ENCODE peak calls at places on chromosomes 12 and 14, in six cellular contexts. A is lung; C is astrocyte; F is GM12878; P is upper lobe of left lung; H is CD8-positive, alpha-beta T cell. Z is an unnamed sample.

GRCh38 chr12:55822228-55822627 is 4.4 kb downstream of the ORMDL2 start:
- DNase-seq in A (no peak), C (no peak), F (no peak), P (no peak), H (no peak), Z (no peak)

GRCh38 chr12:108129017-108129812 is at the start of gene WSCD2:
- DNase-seq in A (no peak), C (no peak), F (no peak), P (no peak), H (no peak), Z (no peak)

GRCh38 chr14:76929927-76930326 is 98.6 kb downstream of the IRF2BPL start:
- DNase-seq in A (no peak), C (no peak), F (no peak), P (no peak), H (peak), Z (no peak)

GRCh38 chr14:75454963-75455546 is 27.2 kb downstream of the JDP2 start:
- DNase-seq in A (peak), C (peak), F (no peak), P (peak), H (no peak), Z (no peak)

GRCh38 chr14:59337151-59337611 is 128.0 kb downstream of the GPR135 start:
- DNase-seq in A (peak), C (peak), F (no peak), P (peak), H (no peak), Z (no peak)

GRCh38 chr14:89618309-89618708 is 201.3 kb upstream of the FOXN3 start:
- DNase-seq in A (no peak), C (no peak), F (no peak), P (no peak), H (no peak), Z (no peak)

GRCh38 chr14:105448706-105449111 is 25.9 kb upstream of the CRIP2 start:
- DNase-seq in A (peak), C (peak), F (no peak), P (peak), H (peak), Z (peak)

GRCh38 chr14:68941820-68942219 is 37.3 kb downstream of the ACTN1 start:
- DNase-seq in A (no peak), C (peak), F (no peak), P (no peak), H (no peak), Z (peak)

GRCh38 chr12:113088971-113089756 is 32.6 kb downstream of the DTX1 start:
- DNase-seq in A (no peak), C (no peak), F (peak), P (no peak), H (no peak), Z (no peak)

GRCh38 chr12:5748027-5748426 is 197.0 kb downstream of the ANO2 start:
- DNase-seq in A (no peak), C (no peak), F (no peak), P (no peak), H (no peak), Z (no peak)

GRCh38 chr12:12095016-12095415 is 24.3 kb downstream of the BCL2L14 start:
- DNase-seq in A (no peak), C (peak), F (no peak), P (no peak), H (no peak), Z (no peak)

GRCh38 chr12:114213055-114213561 is 192.8 kb downstream of the TBX5 start:
- DNase-seq in A (no peak), C (no peak), F (no peak), P (no peak), H (no peak), Z (no peak)

GRCh38 chr14:74614508-74615495 is 2.8 kb upstream of the LTBP2 start:
- DNase-seq in A (no peak), C (peak), F (peak), P (no peak), H (no peak), Z (no peak)

GRCh38 chr14:50225067-50225973 is 6.1 kb downstream of the SOS2 start:
- DNase-seq in A (no peak), C (peak), F (no peak), P (no peak), H (no peak), Z (peak)

GRCh38 chr12:19941096-19941495 is 427.2 kb upstream of the PDE3A start:
- DNase-seq in A (no peak), C (no peak), F (no peak), P (no peak), H (no peak), Z (no peak)

GRCh38 chr12:88908345-88908744 is 328.1 kb upstream of the KITLG start:
- DNase-seq in A (no peak), C (no peak), F (no peak), P (no peak), H (no peak), Z (no peak)

GRCh38 chr14:54420478-54421116 is 20.6 kb downstream of the CNIH1 start:
- DNase-seq in A (no peak), C (peak), F (no peak), P (no peak), H (no peak), Z (no peak)

GRCh38 chr12:2242206-2242605 is 189.4 kb downstream of the CACNA1C start:
- DNase-seq in A (no peak), C (no peak), F (no peak), P (no peak), H (no peak), Z (no peak)

GRCh38 chr12:34210183-34210582 is 187.9 kb downstream of the ALG10 start:
- DNase-seq in A (no peak), C (no peak), F (no peak), P (no peak), H (no peak), Z (no peak)

GRCh38 chr14:65287264-65288131 is 125.0 kb upstream of the FUT8 start:
- DNase-seq in A (no peak), C (no peak), F (no peak), P (no peak), H (no peak), Z (no peak)

GRCh38 chr12:24695657-24696329 is 253.1 kb downstream of the BCAT1 start:
- DNase-seq in A (no peak), C (peak), F (no peak), P (no peak), H (no peak), Z (no peak)

GRCh38 chr14:27995688-27996087 is 770.9 kb upstream of the FOXG1 start:
- DNase-seq in A (no peak), C (no peak), F (no peak), P (peak), H (no peak), Z (no peak)

GRCh38 chr12:78914859-78915331 is 50.3 kb downstream of the SYT1 start:
- DNase-seq in A (no peak), C (no peak), F (no peak), P (no peak), H (no peak), Z (no peak)

GRCh38 chr12:51837286-51837685 is 11.2 kb downstream of the FIGNL2 start:
- DNase-seq in A (no peak), C (no peak), F (no peak), P (no peak), H (no peak), Z (no peak)

GRCh38 chr14:75418779-75419768 is 8.7 kb upstream of the JDP2 start:
- DNase-seq in A (no peak), C (no peak), F (peak), P (peak), H (no peak), Z (no peak)

GRCh38 chr12:114013601-114014345 is 47.6 kb upstream of the RBM19 start:
- DNase-seq in A (no peak), C (no peak), F (no peak), P (no peak), H (no peak), Z (peak)

GRCh38 chr14:57486767-57487379 is 6.8 kb downstream of the CCDC198 start:
- DNase-seq in A (no peak), C (peak), F (no peak), P (no peak), H (no peak), Z (peak)

GRCh38 chr14:73245401-73246325 is 8.4 kb downstream of the PAPLN start:
- DNase-seq in A (peak), C (no peak), F (no peak), P (peak), H (no peak), Z (no peak)

GRCh38 chr12:3003593-3003992 is 44.4 kb downstream of the TEAD4 start:
- DNase-seq in A (no peak), C (no peak), F (no peak), P (no peak), H (no peak), Z (no peak)

GRCh38 chr12:90574676-90575075 is 380.3 kb downstream of the CCER1 start:
- DNase-seq in A (no peak), C (no peak), F (no peak), P (no peak), H (no peak), Z (no peak)

GRCh38 chr12:46916796-46917419 is 91.1 kb upstream of the SLC38A4 start:
- DNase-seq in A (no peak), C (peak), F (no peak), P (no peak), H (no peak), Z (no peak)

GRCh38 chr12:82968644-82969339 is 282.1 kb downstream of the TMTC2 start:
- DNase-seq in A (no peak), C (no peak), F (no peak), P (no peak), H (no peak), Z (no peak)

GRCh38 chr14:106442857-106443256 is 916.5 kb downstream of the TMEM121 start:
- DNase-seq in A (no peak), C (no peak), F (no peak), P (no peak), H (peak), Z (no peak)

GRCh38 chr12:3998968-3999792 is 126.0 kb upstream of the PARP11 start:
- DNase-seq in A (peak), C (no peak), F (no peak), P (peak), H (no peak), Z (no peak)

GRCh38 chr12:93219947-93220346 is 157.8 kb upstream of the NUDT4 start:
- DNase-seq in A (no peak), C (no peak), F (no peak), P (no peak), H (no peak), Z (no peak)
- H3K27ac ChIP-seq in A (peak), C (no peak), F (no peak), P (no peak), H (no peak), Z (no peak)

GRCh38 chr12:50111693-50112455 is at the start of gene COX14:
- DNase-seq in A (peak), C (peak), F (peak), P (peak), H (peak), Z (peak)
- H3K4me3 ChIP-seq in A (peak), C (peak), F (peak), P (peak), H (peak), Z (peak)

DNA sequence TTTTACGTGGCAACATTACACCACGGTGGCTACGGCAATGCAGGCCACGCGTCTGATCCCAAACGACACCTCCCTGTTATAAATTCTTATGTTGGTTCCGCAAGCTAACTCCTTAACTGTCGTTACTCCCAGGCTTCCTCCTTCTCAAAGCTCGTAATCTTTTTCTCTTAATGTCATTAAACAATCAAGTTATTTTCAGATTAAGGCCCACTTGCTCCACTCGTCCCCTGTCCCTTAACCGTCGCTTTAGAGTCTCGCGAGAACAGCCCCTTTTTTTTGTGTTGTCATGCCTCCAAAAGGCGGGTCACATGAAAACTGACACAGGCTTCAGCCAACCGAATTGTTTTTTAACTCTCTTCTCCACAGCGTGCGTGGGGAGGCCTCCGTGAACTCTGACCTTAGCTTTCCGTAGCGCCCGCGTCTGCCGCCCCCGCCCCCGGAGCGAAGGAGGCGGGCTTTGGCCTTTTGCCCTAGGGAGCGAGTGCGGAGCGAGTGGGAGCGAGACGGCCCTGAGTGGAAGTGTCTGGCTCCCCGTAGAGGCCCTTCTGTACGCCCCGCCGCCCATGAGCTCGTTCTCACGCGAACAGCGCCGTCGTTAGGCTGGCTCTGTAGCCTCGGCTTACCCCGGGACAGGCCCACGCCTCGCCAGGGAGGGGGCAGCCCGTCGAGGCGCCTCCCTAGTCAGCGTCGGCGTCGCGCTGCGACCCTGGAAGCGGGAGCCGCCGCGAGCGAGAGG is at the start of gene CAND1:
- DNase-seq in A (peak), C (peak), F (peak), P (peak), H (peak), Z (peak)
- TF ChIP-seq CTCF in A (no peak), C (no peak), F (peak), P (peak), H (no peak), Z (no peak)

DNA sequence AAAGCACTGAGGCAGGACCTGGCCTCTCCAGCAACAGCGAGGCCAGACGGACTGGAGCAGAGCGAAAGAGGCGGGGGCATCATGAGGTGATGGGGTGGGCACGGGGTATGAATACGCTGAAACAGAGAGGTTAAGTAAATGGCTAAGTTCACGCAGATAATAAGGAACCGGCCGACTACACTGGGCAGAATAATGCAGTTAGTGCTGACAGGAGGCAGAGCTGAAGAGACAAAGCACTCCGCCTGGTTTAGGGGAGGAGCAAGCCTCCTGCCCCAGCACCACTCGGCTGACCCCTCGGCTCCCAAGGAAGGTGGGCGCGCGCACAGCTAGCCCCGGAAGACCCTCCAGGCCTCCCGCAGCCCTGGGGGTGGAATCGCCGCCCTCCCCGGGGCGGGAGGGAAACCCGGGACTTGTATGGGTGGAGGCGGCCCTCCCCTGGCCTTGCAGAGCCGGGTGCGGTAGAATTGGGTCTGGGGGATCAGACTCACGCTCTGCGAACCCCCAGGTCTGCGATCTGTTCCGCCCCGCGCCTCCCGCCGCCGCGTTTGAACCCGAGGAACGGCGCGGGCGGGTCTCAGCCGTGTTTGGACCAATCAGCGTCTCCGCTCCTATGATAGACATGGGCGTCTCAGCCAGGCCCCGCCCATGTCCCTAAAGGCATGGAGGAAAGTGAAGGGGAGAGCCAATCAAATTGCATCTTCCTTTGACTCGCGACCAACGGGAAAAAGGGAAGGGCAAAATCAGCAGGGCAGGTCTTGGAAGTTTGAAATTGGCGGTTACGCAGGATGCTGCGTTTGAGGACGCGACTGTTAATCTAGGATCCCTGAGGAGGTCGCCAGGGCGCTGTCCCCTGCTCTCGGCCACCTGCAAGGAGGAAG is at the start of gene CIT:
- DNase-seq in A (peak), C (peak), F (peak), P (peak), H (peak), Z (peak)
- H3K27ac ChIP-seq in A (no peak), C (peak), F (peak), P (no peak), H (no peak), Z (peak)

GRCh38 chr14:100302616-100303015 is 3.6 kb downstream of the SLC25A29 start:
- DNase-seq in A (no peak), C (no peak), F (no peak), P (no peak), H (no peak), Z (no peak)

GRCh38 chr14:100304825-100305445 is 1.3 kb downstream of the SLC25A29 start:
- DNase-seq in A (peak), C (peak), F (no peak), P (peak), H (no peak), Z (no peak)

GRCh38 chr14:100305446-100306255 is 593 bp downstream of the SLC25A29 start:
- DNase-seq in A (no peak), C (no peak), F (no peak), P (peak), H (no peak), Z (no peak)

GRCh38 chr14:100303925-100304324 is 2.3 kb downstream of the SLC25A29 start:
- DNase-seq in A (no peak), C (no peak), F (no peak), P (no peak), H (no peak), Z (no peak)

DNA sequence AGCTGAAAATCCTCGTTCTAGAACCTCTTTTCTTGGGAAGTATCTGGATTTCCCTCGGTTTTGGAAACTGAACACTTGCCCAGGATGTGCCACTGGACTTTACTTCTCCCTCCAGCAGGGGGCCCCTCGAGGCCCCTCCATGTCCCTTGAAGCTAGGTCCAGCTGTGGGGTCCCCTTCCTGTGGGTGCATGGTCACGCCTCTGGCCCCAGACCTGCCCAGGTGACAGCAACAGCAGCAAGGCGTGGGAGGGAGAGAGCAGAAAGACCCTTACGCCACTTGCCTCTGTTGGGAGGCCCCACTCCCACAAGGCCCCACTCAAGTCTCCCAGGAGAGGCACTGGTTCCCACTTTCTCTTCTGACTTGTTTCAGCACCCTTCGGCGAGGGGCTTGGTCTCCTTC is 3.1 kb downstream of the SLC25A29 start:
- DNase-seq in A (no peak), C (no peak), F (no peak), P (no peak), H (no peak), Z (no peak)
- H3K4me3 ChIP-seq in A (no peak), C (no peak), F (no peak), P (no peak), H (no peak), Z (no peak)

DNA sequence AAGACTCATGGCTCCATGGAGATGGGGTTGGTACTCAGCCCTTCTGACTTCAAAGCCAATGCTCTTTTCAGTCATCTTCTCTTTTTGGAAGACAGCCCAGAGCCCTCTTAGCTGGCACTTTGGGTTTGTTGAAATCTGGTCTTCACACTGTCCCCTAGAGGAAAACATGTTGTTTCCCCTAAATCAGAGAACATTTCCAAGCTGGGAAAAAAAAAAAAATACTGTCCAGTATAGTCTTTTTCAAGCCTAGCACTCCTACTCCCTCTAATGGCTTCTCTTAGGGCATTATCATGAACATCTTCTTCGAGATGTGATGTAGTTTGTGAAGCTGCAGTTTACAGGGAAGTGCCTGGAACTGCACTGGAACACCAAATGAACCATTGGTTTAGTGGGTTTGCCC is 3.0 kb upstream of the ZC3H14 start:
- DNase-seq in A (no peak), C (peak), F (no peak), P (no peak), H (no peak), Z (peak)
- TF ChIP-seq CTCF in A (no peak), C (peak), F (no peak), P (no peak), H (no peak), Z (peak)